ENCODE peak calls at places on chromosomes 4 and X, in five cellular contexts. H is adrenal gland, P is GM13977, E is GM20000, I is gastrocnemius medialis. U is an unnamed sample.

GRCh38 chr4:152485726-152486276 is 50.1 kb downstream of the FBXW7 start:
- DNase-seq in E (peak; percentile 36), I (no peak), H (no peak), P (peak; percentile 18), U (no peak)

GRCh38 chr4:116122131-116122530 is 963.2 kb downstream of the TRAM1L1 start:
- DNase-seq in I (no peak), E (no peak), H (no peak), P (no peak), U (no peak)

GRCh38 chr4:162841769-162842168 is 324.9 kb downstream of the NAF1 start:
- DNase-seq in P (no peak), H (no peak), E (no peak), I (no peak), U (no peak)

GRCh38 chr4:84652478-84652877 is 69.6 kb downstream of the CDS1 start:
- DNase-seq in P (no peak), I (no peak), E (no peak), H (no peak), U (peak; percentile 18)

GRCh38 chrX:119729408-119730201 is 28.8 kb upstream of the SOWAHD start:
- DNase-seq in E (peak; percentile 38), I (peak; percentile 31), P (peak; percentile 64), H (peak; percentile 84), U (peak; percentile 24)

GRCh38 chr4:162793571-162793970 is 373.1 kb downstream of the NAF1 start:
- DNase-seq in H (no peak), P (no peak), I (no peak), E (no peak), U (no peak)

GRCh38 chr4:139137745-139138144 is 39.3 kb downstream of the ELF2 start:
- DNase-seq in H (no peak), E (no peak), P (no peak), I (no peak), U (no peak)

GRCh38 chrX:41351923-41352322 is 18.0 kb downstream of the DDX3X start:
- DNase-seq in H (no peak), E (no peak), P (no peak), I (no peak), U (no peak)

GRCh38 chr4:123453006-123453685 is 56.6 kb downstream of the SPRY1 start:
- DNase-seq in H (no peak), P (no peak), E (no peak), I (no peak), U (no peak)

GRCh38 chr4:2415881-2416563 is 2.4 kb downstream of the ZFYVE28 start:
- DNase-seq in E (no peak), H (no peak), I (no peak), P (no peak), U (no peak)

GRCh38 chrX:154542723-154543424 is 3.8 kb downstream of the G6PD start:
- DNase-seq in I (peak; percentile 40), E (no peak), H (no peak), P (no peak), U (no peak)

GRCh38 chr4:110122201-110122600 is 76.2 kb downstream of the ELOVL6 start:
- DNase-seq in E (no peak), I (no peak), P (no peak), H (no peak), U (no peak)

GRCh38 chr4:66613591-66613990 is 931.7 kb downstream of the CENPC start:
- DNase-seq in I (no peak), E (no peak), H (no peak), P (no peak), U (no peak)

GRCh38 chrX:26557691-26558321 is 341.8 kb downstream of the MAGEB5 start:
- DNase-seq in I (no peak), P (no peak), E (no peak), H (no peak), U (no peak)

GRCh38 chrX:51852096-51852495 is 41.3 kb upstream of the MAGED1 start:
- DNase-seq in H (no peak), E (no peak), I (no peak), P (no peak), U (no peak)

GRCh38 chr4:153593166-153593565 is 90.9 kb upstream of the TLR2 start:
- DNase-seq in I (no peak), P (no peak), E (no peak), H (no peak), U (no peak)

GRCh38 chrX:103396186-103396585 is 19.8 kb downstream of the BEX3 start:
- DNase-seq in E (no peak), H (no peak), P (no peak), I (no peak), U (no peak)

GRCh38 chr4:26201119-26201518 is 119.7 kb upstream of the RBPJ start:
- DNase-seq in E (no peak), H (no peak), P (no peak), I (no peak), U (no peak)

GRCh38 chrX:129777218-129777768 is 2.5 kb upstream of the SASH3 start:
- DNase-seq in I (no peak), E (peak; percentile 21), H (peak; percentile 59), P (no peak), U (peak; percentile 13)

GRCh38 chr4:125187221-125187620 is 127.5 kb upstream of the FAT4 start:
- DNase-seq in E (no peak), P (no peak), I (no peak), H (no peak), U (no peak)

GRCh38 chr4:186622788-186623464 is 67.6 kb upstream of the MTNR1A start:
- DNase-seq in H (no peak), P (no peak), E (no peak), I (no peak), U (no peak)

DNA sequence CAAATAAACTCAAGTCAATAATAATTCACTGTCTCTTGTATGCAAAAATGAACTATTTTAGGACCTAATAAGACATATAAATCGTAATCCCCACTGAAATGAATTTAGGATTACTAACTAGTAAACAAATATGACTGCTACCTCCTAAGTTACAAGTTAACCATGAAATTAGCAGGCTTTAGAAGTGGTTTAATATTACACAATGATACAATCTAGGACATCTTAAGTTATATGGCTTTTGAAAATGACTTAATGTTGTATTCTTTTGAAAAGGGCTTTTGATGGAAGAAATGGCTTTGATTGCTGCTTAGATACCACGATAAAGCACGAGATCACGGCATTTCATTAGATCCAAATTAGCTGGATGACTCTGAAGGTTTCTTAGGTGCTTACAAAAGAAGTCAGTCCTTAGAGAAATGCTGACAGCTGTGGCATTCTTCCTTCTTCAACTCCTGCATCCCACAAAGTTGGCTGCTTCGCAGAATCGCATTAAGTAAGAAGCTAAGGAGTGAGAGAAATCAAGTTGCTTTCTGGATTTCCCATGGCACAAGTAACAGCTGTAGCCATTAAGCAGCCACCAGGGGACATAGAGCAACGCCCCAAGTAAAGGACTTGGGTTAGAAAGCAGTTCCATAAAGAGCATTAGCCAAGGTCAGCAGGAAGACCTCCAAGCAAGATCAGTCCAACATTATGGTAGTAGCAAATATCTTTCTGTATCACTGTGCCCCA is 6.9 kb downstream of the SLC10A7 start:
- DNase-seq in E (no peak), I (no peak), H (no peak), P (no peak), U (no peak)
- TF ChIP-seq CTCF in E (no peak), I (no peak), H (no peak), P (no peak), U (no peak)

DNA sequence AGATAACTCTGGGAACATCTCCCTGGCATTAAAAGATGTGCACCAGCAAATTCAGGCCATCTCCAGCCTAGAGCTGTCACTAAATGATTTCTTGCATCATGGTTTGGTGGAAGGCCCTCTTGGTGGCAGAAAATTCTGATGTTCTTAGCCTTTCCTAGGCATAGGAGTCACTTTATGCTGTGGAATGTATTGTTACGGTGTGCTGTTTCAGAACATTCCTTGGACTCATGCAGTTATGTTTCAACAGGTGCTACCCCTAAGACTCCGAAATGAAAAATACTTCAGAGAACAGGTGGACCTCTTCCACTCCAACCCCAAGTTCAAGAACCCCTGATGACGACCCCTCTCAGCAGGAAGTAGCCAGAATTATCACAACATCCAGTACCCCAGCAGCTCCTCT is 20.3 kb upstream of the PAPSS1 start:
- DNase-seq in E (no peak), H (no peak), I (no peak), P (no peak), U (no peak)
- TF ChIP-seq CTCF in E (no peak), H (peak; percentile 16), I (no peak), P (peak; percentile 27), U (no peak)

DNA sequence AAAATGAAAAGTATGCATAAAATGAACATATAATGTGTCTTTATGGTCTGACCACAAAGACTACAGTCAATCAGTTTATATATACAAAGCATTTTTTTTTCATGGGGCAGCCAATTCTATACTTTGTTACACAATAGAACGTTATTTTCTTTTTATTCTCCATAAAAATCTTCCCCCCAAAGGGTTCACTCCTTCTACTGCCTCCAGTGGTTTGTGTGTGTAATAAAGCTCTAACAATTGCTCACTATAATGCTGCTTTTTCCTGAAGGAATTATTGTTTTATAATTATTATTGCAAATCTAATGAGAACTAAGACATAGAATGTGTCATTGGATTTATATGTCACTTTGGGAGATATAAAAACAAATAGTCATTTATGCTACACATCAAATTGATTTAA is 664.1 kb upstream of the PABPC4L start:
- DNase-seq in H (no peak), I (no peak), P (no peak), E (no peak), U (no peak)
- TF ChIP-seq CTCF in H (no peak), I (no peak), P (no peak), E (no peak), U (no peak)

GRCh38 chrX:137428777-137429564 is 137.0 kb upstream of the ZIC3 start:
- DNase-seq in E (no peak), I (no peak), P (no peak), H (no peak), U (no peak)
- TF ChIP-seq CTCF in E (no peak), I (no peak), P (no peak), H (no peak), U (no peak)

GRCh38 chr4:183505556-183506388 is 914 bp downstream of the ING2 start:
- DNase-seq in P (peak; percentile 86), H (peak; percentile 94), E (peak; percentile 87), I (peak; percentile 73), U (peak; percentile 85)
- TF ChIP-seq CTCF in P (no peak), H (peak; percentile 39), E (no peak), I (no peak), U (no peak)

DNA sequence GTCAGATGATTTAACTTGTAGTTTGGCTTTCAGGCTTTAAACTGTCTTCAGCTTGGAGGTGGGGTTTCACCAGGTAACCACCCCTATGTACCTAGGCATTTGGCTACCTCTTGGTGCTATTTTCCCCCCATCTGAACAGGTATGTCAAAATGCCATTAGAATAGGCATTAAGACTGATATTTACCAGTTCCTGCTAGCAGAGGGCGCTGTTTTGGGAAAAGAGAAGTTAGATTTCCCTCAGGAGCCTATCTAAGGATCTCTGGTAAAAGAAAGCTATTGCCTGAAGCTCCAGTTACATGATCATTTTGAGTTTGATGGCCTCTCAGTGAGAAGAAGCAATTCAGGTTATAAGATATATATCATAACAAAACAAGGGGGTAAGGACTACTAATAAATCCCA is 879.1 kb downstream of the SH3BGRL start:
- DNase-seq in E (no peak), I (no peak), P (no peak), H (no peak), U (no peak)
- TF ChIP-seq CTCF in E (no peak), I (no peak), P (no peak), H (peak; percentile 28), U (no peak)

U was measured in prostate gland.